ENCODE peak calls at places on chromosomes 13 and 19, in five cellular contexts. D, W, E, G and Z are unnamed samples.

GRCh38 chr13:62747152-62747551 is 1331.5 kb upstream of the PCDH20 start:
- DNase-seq in D (no peak), E (no peak), G (no peak), W (no peak), Z (no peak)

GRCh38 chr19:8459520-8460260 is 14.9 kb downstream of the HNRNPM start:
- DNase-seq in W (no peak), E (no peak), D (peak; percentile 40), G (no peak), Z (no peak)

GRCh38 chr13:97413694-97414093 is 20.3 kb upstream of the RAP2A start:
- DNase-seq in G (no peak), D (no peak), W (no peak), E (no peak), Z (no peak)

GRCh38 chr19:29315566-29315965 is 102.6 kb upstream of the UQCRFS1 start:
- DNase-seq in D (no peak), E (no peak), W (no peak), G (no peak), Z (no peak)

GRCh38 chr19:36213793-36214387 is 575 bp downstream of the ZNF565 start:
- DNase-seq in E (no peak), G (no peak), W (no peak), D (peak; percentile 48), Z (no peak)

GRCh38 chr19:20247016-20247683 is 80.1 kb downstream of the ZNF486 start:
- DNase-seq in E (peak; percentile 70), D (peak; percentile 17), G (no peak), W (peak; percentile 18), Z (no peak)

GRCh38 chr19:41882568-41883462 is at the start of gene ARHGEF1:
- DNase-seq in G (peak; percentile 51), W (no peak), D (peak; percentile 45), E (no peak), Z (no peak)

GRCh38 chr19:17686592-17687042 is 1.5 kb downstream of the UNC13A start:
- DNase-seq in W (no peak), D (peak; percentile 9), G (no peak), E (peak; percentile 44), Z (no peak)

GRCh38 chr13:84686458-84686857 is 804.2 kb upstream of the SLITRK1 start:
- DNase-seq in W (no peak), G (no peak), D (no peak), E (no peak), Z (no peak)

GRCh38 chr19:15129856-15130580 is 22.8 kb downstream of the SYDE1 start:
- DNase-seq in W (no peak), E (no peak), G (no peak), D (no peak), Z (no peak)

GRCh38 chr19:4575978-4576933 is 16.8 kb upstream of the SEMA6B start:
- DNase-seq in E (peak; percentile 73), G (no peak), D (peak; percentile 81), W (peak; percentile 17), Z (no peak)

GRCh38 chr19:6196361-6196760 is 60.9 kb downstream of the ACSBG2 start:
- DNase-seq in D (no peak), W (no peak), G (no peak), E (no peak), Z (no peak)

GRCh38 chr13:26946675-26947342 is 186.2 kb upstream of the GPR12 start:
- DNase-seq in G (no peak), D (peak; percentile 50), E (no peak), W (no peak), Z (no peak)

GRCh38 chr13:75978815-75979214 is 342.7 kb downstream of the LMO7 start:
- DNase-seq in E (no peak), G (no peak), D (no peak), W (no peak), Z (no peak)

GRCh38 chr13:26386026-26386425 is 132.1 kb downstream of the CDK8 start:
- DNase-seq in W (no peak), G (no peak), E (no peak), D (no peak), Z (no peak)